ENCODE peak calls at places on chromosomes 6 and 20, in six cellular contexts. K, Q, I, G, Y and F are unnamed samples.
A peak's percentile ranks its signal among the peaks of the same experiment; 100 is the strongest.

GRCh38 chr20:54727490-54727889 is 252.1 kb downstream of the DOK5 start:
- DNase-seq in I (no peak), K (no peak), G (no peak), Q (no peak), Y (no peak), F (no peak)

GRCh38 chr6:52551483-52552277 is 25.2 kb downstream of the TRAM2 start:
- DNase-seq in G (peak; percentile 86), Q (peak; percentile 74), K (no peak), Y (peak; percentile 71), I (peak; percentile 24), F (peak; percentile 95)

GRCh38 chr6:107154131-107154906 is 39.0 kb upstream of the BEND3 start:
- DNase-seq in Y (peak; percentile 85), K (no peak), I (no peak), Q (no peak), G (no peak), F (no peak)

GRCh38 chr6:30727920-30728605 is 7.9 kb downstream of the TUBB start:
- DNase-seq in Y (no peak), Q (peak; percentile 66), K (no peak), I (no peak), G (no peak), F (no peak)

GRCh38 chr6:116444991-116445566 is 16.1 kb upstream of the CALHM6 start:
- DNase-seq in I (no peak), K (no peak), Q (no peak), G (no peak), Y (no peak), F (no peak)

GRCh38 chr20:58874469-58874868 is 22.0 kb downstream of the GNAS start:
- DNase-seq in Q (no peak), Y (no peak), K (no peak), I (no peak), G (no peak), F (no peak)

GRCh38 chr6:64504509-64504908 is 868.9 kb downstream of the PHF3 start:
- DNase-seq in Y (no peak), Q (no peak), K (no peak), G (no peak), I (no peak), F (no peak)

GRCh38 chr20:38230957-38231785 is 29.4 kb downstream of the KIAA1755 start:
- DNase-seq in K (no peak), G (no peak), I (no peak), Y (no peak), Q (no peak), F (no peak)

GRCh38 chr6:133814797-133815196 is 74.1 kb upstream of the TCF21 start:
- DNase-seq in K (no peak), Y (no peak), I (no peak), G (no peak), Q (no peak), F (no peak)

GRCh38 chr20:49571553-49571835 is 3.6 kb upstream of the PTGIS start:
- DNase-seq in G (no peak), Q (no peak), Y (no peak), K (peak; percentile 10), I (no peak), F (no peak)

GRCh38 chr6:17519120-17519519 is 81.0 kb upstream of the FAM8A1 start:
- DNase-seq in G (no peak), Q (peak; percentile 31), Y (no peak), I (no peak), K (no peak), F (no peak)

GRCh38 chr20:14481863-14482262 is 144.5 kb upstream of the FLRT3 start:
- DNase-seq in K (no peak), Y (no peak), Q (peak; percentile 18), I (no peak), G (no peak), F (no peak)

GRCh38 chr6:130997061-130997753 is 65.8 kb downstream of the EPB41L2 start:
- DNase-seq in K (no peak), Y (peak; percentile 55), Q (no peak), I (no peak), G (no peak), F (peak; percentile 48)

GRCh38 chr6:42249279-42249678 is 31.6 kb upstream of the MRPS10 start:
- DNase-seq in Y (no peak), Q (no peak), I (no peak), K (no peak), G (no peak), F (no peak)

GRCh38 chr20:34355427-34355826 is 7.6 kb upstream of the ITCH start:
- DNase-seq in Y (no peak), I (no peak), K (no peak), Q (no peak), G (no peak), F (no peak)

GRCh38 chr6:27601668-27602254 is 128.9 kb upstream of the ZNF184 start:
- DNase-seq in Q (no peak), G (no peak), I (no peak), Y (peak; percentile 65), K (no peak), F (no peak)

GRCh38 chr20:1278993-1279392 is 12.9 kb downstream of the SNPH start:
- DNase-seq in G (no peak), Q (no peak), K (no peak), I (no peak), Y (no peak), F (no peak)

GRCh38 chr6:91166271-91166670 is 579.4 kb upstream of the MAP3K7 start:
- DNase-seq in Y (no peak), Q (no peak), I (no peak), K (no peak), G (no peak), F (no peak)

GRCh38 chr6:142885182-142885867 is 59.7 kb downstream of the HIVEP2 start:
- DNase-seq in G (no peak), Q (peak; percentile 60), K (peak; percentile 56), I (no peak), Y (peak; percentile 65), F (peak; percentile 93)

GRCh38 chr20:60138263-60139127 is 180.3 kb downstream of the CDH26 start:
- DNase-seq in I (no peak), Q (no peak), G (peak; percentile 55), K (peak; percentile 66), Y (no peak), F (no peak)

GRCh38 chr20:20095114-20095872 is 43.0 kb downstream of the CFAP61 start:
- DNase-seq in K (no peak), I (no peak), G (no peak), Q (no peak), Y (no peak), F (no peak)

GRCh38 chr6:134480593-134480992 is 162.7 kb upstream of the SGK1 start:
- DNase-seq in Y (no peak), Q (no peak), K (no peak), G (peak; percentile 83), I (no peak), F (no peak)

GRCh38 chr6:54697423-54697822 is 149.1 kb upstream of the FAM83B start:
- DNase-seq in G (no peak), I (no peak), K (no peak), Q (peak; percentile 11), Y (no peak), F (no peak)

GRCh38 chr6:14738497-14738896 is 507.4 kb upstream of the JARID2 start:
- DNase-seq in Q (no peak), Y (no peak), G (no peak), K (no peak), I (no peak), F (no peak)

GRCh38 chr20:30286157-30286556 is 971.3 kb upstream of the DEFB115 start:
- DNase-seq in K (no peak), Y (no peak), Q (no peak), I (no peak), G (peak; percentile 40), F (no peak)

GRCh38 chr6:107820571-107821261 is 3.4 kb downstream of the SCML4 start:
- DNase-seq in K (peak; percentile 62), G (peak; percentile 53), Q (no peak), I (no peak), Y (peak; percentile 23), F (peak; percentile 21)

GRCh38 chr6:52297433-52297832 is 12.9 kb upstream of the MCM3 start:
- DNase-seq in Y (no peak), I (no peak), K (no peak), Q (no peak), G (no peak), F (no peak)

GRCh38 chr6:26330835-26331808 is 33.9 kb upstream of the BTN3A2 start:
- DNase-seq in G (no peak), Q (peak; percentile 28), K (no peak), I (peak; percentile 1), Y (no peak), F (peak; percentile 21)

GRCh38 chr20:41142914-41143313 is 5.6 kb downstream of the PLCG1 start:
- DNase-seq in G (no peak), I (no peak), Q (no peak), Y (no peak), K (peak; percentile 72), F (no peak)

GRCh38 chr20:63381781-63382431 is 20.8 kb upstream of the CHRNA4 start:
- DNase-seq in K (no peak), G (no peak), Q (peak; percentile 76), Y (peak; percentile 80), I (no peak), F (no peak)

GRCh38 chr20:38152175-38153010 is 12.7 kb downstream of the TGM2 start:
- DNase-seq in Q (peak; percentile 72), K (peak; percentile 91), G (peak; percentile 79), I (no peak), Y (no peak), F (peak; percentile 16)

GRCh38 chr6:149840345-149841075 is 23.6 kb downstream of the LRP11 start:
- DNase-seq in Y (peak; percentile 56), K (peak; percentile 82), Q (peak; percentile 89), I (no peak), G (peak; percentile 81), F (no peak)

GRCh38 chr6:170439366-170440351 is 113.4 kb downstream of the PSMB1 start:
- DNase-seq in K (no peak), I (no peak), G (peak; percentile 13), Q (no peak), Y (no peak), F (no peak)

GRCh38 chr6:15358579-15359327 is 112.9 kb downstream of the JARID2 start:
- DNase-seq in Y (no peak), I (no peak), Q (no peak), G (no peak), K (peak; percentile 63), F (no peak)